ENCODE peak calls at places on chromosomes 2 and 18, in four cellular contexts. S, Q, H and A are unnamed samples.

GRCh38 chr2:200604571-200605255 is 18.9 kb downstream of the AOX1 start:
- DNase-seq in H (no peak), S (no peak), Q (no peak), A (no peak)

GRCh38 chr18:50424877-50425690 is 50.2 kb downstream of the SKA1 start:
- DNase-seq in Q (no peak), H (no peak), S (no peak), A (no peak)

GRCh38 chr2:119475225-119475856 is 43.7 kb downstream of the TMEM37 start:
- DNase-seq in S (no peak), H (no peak), Q (no peak), A (no peak)

GRCh38 chr18:47595816-47596501 is 334.5 kb downstream of the SMAD2 start:
- DNase-seq in S (peak), Q (no peak), H (no peak), A (no peak)

GRCh38 chr2:19059076-19059475 is 299.3 kb downstream of the OSR1 start:
- DNase-seq in H (no peak), Q (no peak), S (peak), A (no peak)

GRCh38 chr2:8576525-8577157 is 105.2 kb upstream of the ID2 start:
- DNase-seq in S (no peak), Q (no peak), H (no peak), A (no peak)

GRCh38 chr2:33197198-33197938 is 250.6 kb downstream of the LTBP1 start:
- DNase-seq in S (no peak), H (no peak), Q (no peak), A (no peak)

GRCh38 chr18:58669731-58670379 is 1.4 kb upstream of the MALT1 start:
- DNase-seq in Q (no peak), S (peak), H (no peak), A (no peak)

GRCh38 chr18:902179-902718 is 2.4 kb upstream of the ADCYAP1 start:
- DNase-seq in S (peak), Q (no peak), H (no peak), A (no peak)

GRCh38 chr18:22914633-22915032 is 18.5 kb upstream of the RBBP8 start:
- DNase-seq in H (no peak), Q (no peak), S (no peak), A (no peak)

GRCh38 chr2:143960177-143960576 is 559.7 kb downstream of the ZEB2 start:
- DNase-seq in S (no peak), H (no peak), Q (no peak), A (no peak)

GRCh38 chr2:56671973-56672569 is 488.3 kb downstream of the CCDC85A start:
- DNase-seq in Q (no peak), H (no peak), S (no peak), A (no peak)

GRCh38 chr2:197705912-197706838 is 1.0 kb downstream of the MARS2 start:
- DNase-seq in Q (peak), H (no peak), S (peak), A (no peak)

GRCh38 chr2:214995409-214995808 is 143.0 kb downstream of the ABCA12 start:
- DNase-seq in Q (no peak), S (no peak), H (no peak), A (no peak)

GRCh38 chr2:158725496-158725895 is 69.6 kb upstream of the DAPL1 start:
- DNase-seq in Q (no peak), S (no peak), H (no peak), A (no peak)

GRCh38 chr2:150370600-150370999 is 116.9 kb downstream of the RND3 start:
- DNase-seq in H (no peak), Q (no peak), S (peak), A (no peak)

GRCh38 chr2:118386636-118387302 is 298.5 kb downstream of the INSIG2 start:
- DNase-seq in Q (no peak), S (no peak), H (no peak), A (no peak)

GRCh38 chr2:52818958-52819357 is 948.6 kb upstream of the CHAC2 start:
- DNase-seq in S (no peak), H (no peak), Q (no peak), A (no peak)

GRCh38 chr2:11697103-11697871 is 27.3 kb upstream of the NTSR2 start:
- DNase-seq in Q (no peak), S (peak), H (no peak), A (no peak)

GRCh38 chr2:226357816-226358215 is 441.8 kb downstream of the IRS1 start:
- DNase-seq in S (no peak), H (no peak), Q (no peak), A (no peak)

GRCh38 chr2:214740867-214741266 is 68.6 kb downstream of the BARD1 start:
- DNase-seq in H (no peak), S (no peak), Q (no peak), A (no peak)

GRCh38 chr2:198546091-198546490 is 741.7 kb downstream of the PLCL1 start:
- DNase-seq in Q (no peak), S (no peak), H (no peak), A (no peak)

GRCh38 chr2:32119161-32119560 is 46.5 kb upstream of the SLC30A6 start:
- DNase-seq in Q (no peak), H (no peak), S (no peak), A (no peak)

GRCh38 chr2:23381084-23381483 is 3.9 kb upstream of the KLHL29 start:
- DNase-seq in S (peak), H (no peak), Q (no peak), A (no peak)

GRCh38 chr2:233449921-233450853 is 95.9 kb downstream of the DGKD start:
- DNase-seq in Q (no peak), S (no peak), H (no peak), A (no peak)

GRCh38 chr2:84458436-84459027 is 548 bp downstream of the SUCLG1 start:
- DNase-seq in S (no peak), H (no peak), Q (peak), A (no peak)

GRCh38 chr2:174693344-174693743 is 70.9 kb downstream of the CHRNA1 start:
- DNase-seq in S (no peak), H (no peak), Q (no peak), A (no peak)

GRCh38 chr2:162317910-162318279 is 589 bp downstream of the IFIH1 start:
- DNase-seq in H (peak), S (peak), Q (peak), A (no peak)

GRCh38 chr2:7097353-7097895 is 180.2 kb downstream of the RNF144A start:
- DNase-seq in H (peak), S (peak), Q (peak), A (peak)

GRCh38 chr2:108607706-108608301 is 73.5 kb downstream of the LIMS1 start:
- DNase-seq in Q (peak), H (peak), S (peak), A (no peak)

GRCh38 chr2:23009545-23010149 is 375.3 kb upstream of the KLHL29 start:
- DNase-seq in H (no peak), S (no peak), Q (no peak), A (no peak)

GRCh38 chr2:200778038-200778437 is 33.7 kb upstream of the BZW1 start:
- DNase-seq in S (no peak), H (no peak), Q (no peak), A (no peak)